ENCODE peak calls at places on chromosomes 16 and 17, in four cellular contexts. M, X, O and V are unnamed samples.

GRCh38 chr17:78808106-78808635 is 26.1 kb upstream of the CYTH1 start:
- DNase-seq in M (no peak), X (no peak), O (no peak), V (no peak)

GRCh38 chr17:45009676-45010467 is 41.6 kb downstream of the DCAKD start:
- DNase-seq in M (no peak), X (no peak), O (no peak), V (no peak)

GRCh38 chr16:81448154-81449131 is 3.8 kb downstream of the CMIP start:
- DNase-seq in M (peak), X (peak), O (no peak), V (no peak)

GRCh38 chr16:89110641-89111040 is 17.0 kb downstream of the ACSF3 start:
- DNase-seq in M (no peak), X (no peak), O (no peak), V (peak)

GRCh38 chr16:20598832-20599469 is 22.8 kb upstream of the ACSM2B start:
- DNase-seq in M (no peak), X (no peak), O (no peak), V (no peak)

GRCh38 chr17:70780031-70780430 is 610.7 kb downstream of the KCNJ2 start:
- DNase-seq in M (no peak), X (no peak), O (no peak), V (no peak)

GRCh38 chr17:47730681-47731080 is 2.4 kb upstream of the TBX21 start:
- DNase-seq in M (no peak), X (no peak), O (no peak), V (no peak)

GRCh38 chr17:58325976-58326468 is 2.6 kb downstream of the TSPOAP1 start:
- DNase-seq in M (no peak), X (no peak), O (peak), V (no peak)

GRCh38 chr17:82334204-82334621 is 647 bp upstream of the SECTM1 start:
- DNase-seq in M (no peak), X (no peak), O (no peak), V (no peak)

GRCh38 chr16:1367486-1368174 is 15.9 kb downstream of the GNPTG start:
- DNase-seq in M (no peak), X (peak), O (no peak), V (no peak)